ENCODE peak calls at places on chromosomes 1 and 21, in nine cellular contexts. O, I, W, R, Y, C, N, Z and S are unnamed samples.

GRCh38 chr21:42591170-42591869 is 62.1 kb upstream of the PDE9A start:
- DNase-seq in O (no peak), I (no peak), W (no peak), R (no peak), Y (no peak), C (no peak), N (no peak), Z (no peak), S (no peak)

GRCh38 chr1:71350330-71350729 is 269.5 kb upstream of the ZRANB2 start:
- DNase-seq in O (no peak), I (no peak), W (no peak), R (no peak), Y (no peak), C (no peak), N (no peak), Z (no peak), S (no peak)

GRCh38 chr1:2257245-2257627 is 29.1 kb downstream of the SKI start:
- DNase-seq in O (no peak), I (no peak), W (no peak), R (no peak), Y (peak), C (peak), N (no peak), Z (no peak), S (peak)

GRCh38 chr1:25945756-25946155 is 39.5 kb upstream of the STMN1 start:
- DNase-seq in O (peak), I (no peak), W (no peak), R (no peak), Y (no peak), C (no peak), N (no peak), Z (no peak), S (no peak)

GRCh38 chr21:46477765-46478164 is 19.1 kb downstream of the DIP2A start:
- DNase-seq in O (no peak), I (no peak), W (no peak), R (no peak), Y (no peak), C (no peak), N (no peak), Z (no peak), S (no peak)

GRCh38 chr1:1058921-1059493 is 15.1 kb downstream of the RNF223 start:
- DNase-seq in O (peak), I (no peak), W (peak), R (no peak), Y (no peak), C (no peak), N (no peak), Z (peak), S (no peak)

GRCh38 chr1:14835725-14836124 is 237.2 kb downstream of the KAZN start:
- DNase-seq in O (no peak), I (no peak), W (no peak), R (no peak), Y (no peak), C (peak), N (no peak), Z (no peak), S (no peak)

GRCh38 chr21:43598416-43599120 is 60.7 kb downstream of the HSF2BP start:
- DNase-seq in O (no peak), I (no peak), W (peak), R (no peak), Y (no peak), C (peak), N (no peak), Z (no peak), S (no peak)

GRCh38 chr1:113540328-113540727 is 150.0 kb downstream of the MAGI3 start:
- DNase-seq in O (no peak), I (no peak), W (no peak), R (no peak), Y (no peak), C (no peak), N (no peak), Z (no peak), S (no peak)

GRCh38 chr1:201399352-201400126 is 415 bp upstream of the LAD1 start:
- DNase-seq in O (no peak), I (peak), W (no peak), R (no peak), Y (no peak), C (no peak), N (no peak), Z (no peak), S (peak)

GRCh38 chr1:49298304-49298703 is 521.6 kb upstream of the BEND5 start:
- DNase-seq in O (peak), I (no peak), W (no peak), R (no peak), Y (no peak), C (no peak), N (no peak), Z (no peak), S (no peak)

GRCh38 chr21:15928196-15928595 is 198.4 kb downstream of the USP25 start:
- DNase-seq in O (no peak), I (no peak), W (no peak), R (no peak), Y (no peak), C (no peak), N (no peak), Z (no peak), S (no peak)

GRCh38 chr1:23344987-23345472 is 946 bp upstream of the HNRNPR start:
- DNase-seq in O (no peak), I (no peak), W (peak), R (no peak), Y (no peak), C (no peak), N (no peak), Z (no peak), S (peak)